ENCODE peak calls at places on chromosomes 5 and 9, in four cellular contexts. B is GM12892, S is GM12891, E is prostate gland. X is an unnamed sample.

GRCh38 chr9:129863059-129863690 is 27.9 kb downstream of the USP20 start:
- DNase-seq in S (no peak), E (no peak), B (no peak), X (no peak)

GRCh38 chr9:129011761-129012281 is 16.3 kb downstream of the SH3GLB2 start:
- DNase-seq in E (no peak), S (no peak), B (no peak), X (no peak)

GRCh38 chr5:149367249-149367971 is 9.6 kb downstream of the PCYOX1L start:
- DNase-seq in E (peak), S (peak), B (peak), X (no peak)

GRCh38 chr9:22088372-22089063 is 79.4 kb upstream of the CDKN2B start:
- DNase-seq in S (no peak), B (no peak), E (peak), X (no peak)

GRCh38 chr5:179147991-179148702 is 88.0 kb downstream of the ZNF354C start:
- DNase-seq in E (no peak), B (no peak), S (no peak), X (no peak)

GRCh38 chr9:90044710-90045151 is 439.9 kb downstream of the GADD45G start:
- DNase-seq in B (no peak), S (no peak), E (no peak), X (no peak)

GRCh38 chr9:74357577-74357976 is 139.6 kb upstream of the RORB start:
- DNase-seq in E (no peak), B (no peak), S (no peak), X (no peak)

GRCh38 chr5:56827043-56827442 is 11.7 kb downstream of the MAP3K1 start:
- DNase-seq in E (no peak), B (no peak), S (no peak), X (no peak)

GRCh38 chr5:109987355-109987754 is 297.6 kb downstream of the MAN2A1 start:
- DNase-seq in E (no peak), S (no peak), B (no peak), X (no peak)

GRCh38 chr5:67095346-67095871 is 101.2 kb downstream of the CD180 start:
- DNase-seq in S (no peak), B (no peak), E (peak), X (no peak)

GRCh38 chr9:27124151-27124550 is 15.1 kb downstream of the TEK start:
- DNase-seq in B (no peak), E (no peak), S (no peak), X (no peak)

GRCh38 chr5:134174841-134175839 is 1.6 kb downstream of the SKP1 start:
- DNase-seq in B (no peak), S (no peak), E (no peak), X (no peak)

GRCh38 chr5:97383996-97384395 is 200.9 kb upstream of the RIOK2 start:
- DNase-seq in S (no peak), B (no peak), E (no peak), X (no peak)

GRCh38 chr9:130444565-130445221 is at the start of gene ASS1:
- DNase-seq in E (peak), B (no peak), S (no peak), X (no peak)

GRCh38 chr5:73528248-73528647 is 30.0 kb downstream of the BTF3 start:
- DNase-seq in S (no peak), B (no peak), E (no peak), X (no peak)

GRCh38 chr9:91659529-91660294 is 236.1 kb upstream of the NFIL3 start:
- DNase-seq in B (no peak), S (no peak), E (peak), X (no peak)

GRCh38 chr5:130286971-130287370 is 382.7 kb downstream of the CHSY3 start:
- DNase-seq in S (no peak), E (no peak), B (no peak), X (no peak)

GRCh38 chr5:149937610-149938009 is 7.0 kb downstream of the PDE6A start:
- DNase-seq in S (no peak), B (no peak), E (peak), X (no peak)

GRCh38 chr9:21465859-21466518 is 16.1 kb downstream of the IFNE start:
- DNase-seq in E (peak), S (no peak), B (no peak), X (no peak)

GRCh38 chr5:89733772-89734171 is 675.8 kb downstream of the CETN3 start:
- DNase-seq in B (no peak), S (no peak), E (no peak), X (no peak)

GRCh38 chr5:66021585-66021984 is 95.2 kb downstream of the ERBIN start:
- DNase-seq in B (no peak), E (no peak), S (no peak), X (no peak)

GRCh38 chr5:120615967-120616645 is 152.0 kb downstream of the PRR16 start:
- DNase-seq in E (no peak), S (no peak), B (no peak), X (no peak)

GRCh38 chr5:10797246-10797645 is 36.2 kb upstream of the DAP start:
- DNase-seq in S (no peak), E (no peak), B (no peak), X (no peak)

GRCh38 chr5:174505621-174506020 is 218.8 kb upstream of the MSX2 start:
- DNase-seq in E (no peak), S (no peak), B (no peak), X (no peak)

GRCh38 chr5:171598279-171599152 is 179.1 kb downstream of the FGF18 start:
- DNase-seq in S (no peak), B (no peak), E (no peak), X (no peak)
- TF ChIP-seq POLR2AphosphoS5 in S (no peak), B (no peak), E (no peak), X (no peak)

DNA sequence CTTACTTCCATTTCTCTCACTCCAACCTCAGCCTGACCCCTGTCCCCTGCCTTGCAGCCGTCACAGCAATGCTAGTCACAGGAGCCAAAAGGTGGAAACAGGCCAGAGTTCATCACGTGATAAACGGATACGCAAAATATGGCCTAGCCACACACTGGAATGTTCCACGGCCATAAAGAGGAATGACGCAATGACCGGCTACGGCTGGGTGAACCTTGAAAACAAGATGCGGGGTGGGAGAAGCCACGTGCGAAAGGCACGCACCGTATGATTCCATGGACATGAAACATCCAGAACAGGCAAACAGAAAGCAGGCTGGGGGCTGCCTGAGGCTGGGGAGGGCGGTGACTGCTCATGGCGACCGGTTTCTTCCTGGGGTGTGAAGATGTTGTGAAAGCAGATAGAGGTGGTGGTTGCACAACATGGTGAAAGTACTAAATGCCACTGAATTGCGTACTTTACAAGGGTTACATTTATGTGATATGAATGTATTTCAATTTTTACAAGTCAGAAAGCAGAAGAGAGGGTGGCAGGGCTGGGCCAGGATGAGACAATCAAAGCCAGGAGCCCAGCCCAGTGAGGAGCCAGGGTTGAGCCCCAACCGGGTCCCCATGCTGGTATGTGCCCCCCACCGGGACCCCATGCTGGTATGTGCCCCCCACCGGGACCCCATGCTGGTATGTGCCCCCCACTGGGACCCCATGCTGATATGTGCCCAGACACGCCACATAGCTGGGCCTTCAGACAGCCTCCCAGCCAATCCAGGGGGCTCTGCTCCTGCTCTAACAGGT is 117.8 kb upstream of the SARDH start:
- DNase-seq in S (no peak), B (no peak), E (no peak), X (no peak)
- TF ChIP-seq POLR2AphosphoS5 in S (no peak), B (no peak), E (peak), X (peak)

DNA sequence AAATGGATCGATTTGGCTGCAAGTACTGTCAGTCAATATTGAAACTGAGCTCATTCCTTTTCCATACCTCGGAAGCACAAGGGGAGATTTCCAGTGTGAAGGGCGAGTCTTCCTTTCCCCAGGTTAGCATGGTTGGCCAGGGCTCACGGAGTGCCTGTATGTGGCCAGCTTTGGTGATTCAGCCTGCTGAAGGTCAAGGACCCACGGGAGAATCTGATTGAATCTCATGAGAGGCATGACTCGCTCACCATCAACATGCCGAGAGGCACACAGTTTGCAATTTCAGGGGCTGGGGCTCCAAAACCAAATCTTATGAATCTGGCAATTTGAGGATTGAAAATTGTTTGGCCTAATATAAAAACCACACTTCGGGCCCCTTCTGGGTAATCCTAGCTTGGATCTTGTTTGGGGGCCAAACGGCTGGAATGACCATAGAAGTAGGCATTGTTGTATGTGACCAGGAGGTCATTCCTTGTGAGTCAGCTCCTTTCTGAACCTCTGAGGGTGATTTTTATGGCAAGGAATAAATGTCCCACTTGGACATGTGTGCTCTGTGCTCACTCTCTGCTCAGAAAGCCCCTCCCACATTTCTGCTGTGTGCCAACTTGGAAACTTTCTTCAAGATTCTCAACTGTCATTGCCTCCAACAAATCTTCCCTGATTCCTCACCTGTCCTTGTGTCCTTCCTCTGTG is 69.8 kb downstream of the DOCK2 start:
- DNase-seq in E (no peak), B (no peak), S (no peak), X (no peak)
- TF ChIP-seq POLR2AphosphoS5 in E (no peak), B (no peak), S (no peak), X (no peak)

GRCh38 chr5:140558542-140558941 is 1.3 kb upstream of the SRA1 start:
- DNase-seq in S (no peak), E (no peak), B (no peak), X (no peak)

GRCh38 chr5:140557965-140558364 is 692 bp upstream of the SRA1 start:
- DNase-seq in B (no peak), E (no peak), S (no peak), X (no peak)

GRCh38 chr5:140555747-140556312 is 1.4 kb downstream of the SRA1 start:
- DNase-seq in B (no peak), E (no peak), S (no peak), X (no peak)

GRCh38 chr5:140556438-140556837 is 835 bp downstream of the SRA1 start:
- DNase-seq in B (no peak), S (no peak), E (no peak), X (no peak)

DNA sequence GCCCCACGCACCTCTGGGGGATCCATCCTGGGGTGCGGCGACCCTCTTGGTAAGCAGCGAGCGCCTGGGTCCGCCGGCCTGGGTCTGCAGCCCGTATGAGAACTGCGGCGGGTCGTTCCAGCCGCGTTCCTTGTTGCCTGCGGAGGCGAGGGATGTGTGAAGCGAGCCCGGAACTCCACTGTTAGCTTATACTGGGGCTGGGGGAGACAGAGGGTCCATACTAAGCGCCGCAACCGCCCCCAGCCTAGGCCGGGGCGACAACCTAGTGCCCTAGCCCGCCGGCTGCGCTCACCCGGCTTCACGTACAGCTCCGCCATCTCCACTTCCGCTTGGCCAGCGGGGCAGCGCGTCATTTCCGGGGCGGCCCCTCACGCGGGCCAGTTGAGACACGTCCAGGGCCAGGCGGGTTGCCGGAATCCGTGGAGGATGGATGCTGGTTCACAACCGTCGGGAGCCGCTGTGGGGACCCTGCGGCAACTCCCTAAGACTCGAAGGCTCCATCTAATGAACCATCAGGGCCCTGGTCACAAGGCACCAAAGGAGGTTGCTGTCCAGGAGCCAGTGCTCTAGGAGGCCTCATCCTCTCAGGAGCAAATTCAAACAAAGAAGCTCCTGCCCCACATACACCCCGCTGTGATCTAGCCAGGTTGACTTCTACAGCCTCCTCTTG is at the start of gene SRA1:
- DNase-seq in E (peak), B (peak), S (peak), X (no peak)
- TF ChIP-seq POLR2AphosphoS5 in E (peak), B (peak), S (peak), X (peak)

GRCh38 chr9:124017064-124017928 is 5.7 kb downstream of the LHX2 start:
- DNase-seq in S (no peak), E (no peak), B (no peak), X (no peak)

GRCh38 chr9:124017929-124018730 is 6.6 kb downstream of the LHX2 start:
- DNase-seq in S (no peak), B (no peak), E (no peak), X (no peak)

GRCh38 chr9:124015661-124016131 is 4.1 kb downstream of the LHX2 start:
- DNase-seq in S (no peak), E (no peak), B (no peak), X (no peak)

GRCh38 chr9:124015091-124015660 is 3.6 kb downstream of the LHX2 start:
- DNase-seq in B (no peak), S (no peak), E (no peak), X (no peak)

GRCh38 chr9:124016152-124017063 is 4.8 kb downstream of the LHX2 start:
- DNase-seq in E (no peak), S (no peak), B (no peak), X (no peak)
- TF ChIP-seq POLR2AphosphoS5 in E (no peak), S (no peak), B (no peak), X (no peak)

GRCh38 chr9:6351757-6352156 is 23.6 kb downstream of the TPD52L3 start:
- DNase-seq in E (no peak), B (no peak), S (no peak), X (no peak)

GRCh38 chr9:6354072-6354686 is 26.0 kb downstream of the TPD52L3 start:
- DNase-seq in E (no peak), B (peak), S (peak), X (no peak)

GRCh38 chr9:6355728-6356127 is 27.6 kb downstream of the TPD52L3 start:
- DNase-seq in S (no peak), E (no peak), B (no peak), X (no peak)

GRCh38 chr9:6356441-6356840 is 28.3 kb downstream of the TPD52L3 start:
- DNase-seq in S (no peak), B (no peak), E (no peak), X (no peak)

GRCh38 chr9:6356904-6357303 is 28.7 kb downstream of the TPD52L3 start:
- DNase-seq in S (no peak), B (no peak), E (no peak), X (no peak)
- TF ChIP-seq POLR2AphosphoS5 in S (no peak), B (no peak), E (no peak), X (no peak)

X was measured in vagina.